ENCODE peak calls at places on chromosomes 4 and X, in six cellular contexts. L is neural progenitor cell; M is body of pancreas; Z is naive thymus-derived CD4-positive, alpha-beta T cell; V is Peyer's patch; E is A549. O is an unnamed sample. For H3K4me1, the result is how much of the 10 kb centered on the place peaks cover.

GRCh38 chr4:52244773-52245360 is 193.8 kb downstream of the SPATA18 start:
- DNase-seq in L (no peak), M (no peak), Z (no peak), V (no peak), E (no peak), O (no peak)

GRCh38 chrX:117771384-117771783 is 345.2 kb downstream of the KLHL13 start:
- DNase-seq in L (no peak), M (no peak), Z (no peak), V (no peak), E (no peak), O (no peak)

GRCh38 chrX:154775611-154776349 is 13.1 kb downstream of the DKC1 start:
- DNase-seq in L (no peak), M (no peak), Z (no peak), V (no peak), E (no peak), O (no peak)

GRCh38 chr4:87416965-87417364 is 5.4 kb upstream of the NUDT9 start:
- DNase-seq in L (no peak), M (no peak), Z (no peak), V (no peak), E (no peak), O (no peak)

GRCh38 chr4:48109413-48110263 is 24.4 kb downstream of the TXK start:
- DNase-seq in L (peak), M (no peak), Z (peak), V (no peak), E (peak), O (no peak)

GRCh38 chrX:103616676-103617186 is 9.0 kb downstream of the TCEAL3 start:
- DNase-seq in L (no peak), M (no peak), Z (no peak), V (no peak), E (no peak), O (no peak)

GRCh38 chrX:617401-617800 is 13.2 kb upstream of the SHOX start:
- DNase-seq in L (no peak), M (no peak), Z (no peak), V (no peak), E (no peak), O (no peak)

GRCh38 chr4:170114636-170115035 is 24.9 kb upstream of the AADAT start:
- DNase-seq in L (no peak), M (no peak), Z (no peak), V (no peak), E (no peak), O (no peak)

GRCh38 chrX:135327299-135327698 is 18.0 kb downstream of the ETDC start:
- DNase-seq in L (no peak), M (no peak), Z (no peak), V (no peak), E (peak), O (no peak)

GRCh38 chr4:155597933-155598451 is 68.7 kb upstream of the GUCY1A1 start:
- DNase-seq in L (no peak), M (no peak), Z (no peak), V (no peak), E (no peak), O (no peak)
- H3K4me1 ChIP-seq in L (under half), M (under half), Z (under half), V (under half), E (under half), O (under half)

GRCh38 chr4:23788027-23788426 is 101.8 kb downstream of the PPARGC1A start:
- DNase-seq in L (no peak), M (no peak), Z (no peak), V (no peak), E (no peak), O (no peak)
- H3K27ac ChIP-seq in L (no peak), M (peak), Z (no peak), V (peak), E (no peak), O (no peak)

GRCh38 chr4:158033416-158033863 is 139.4 kb downstream of the GASK1B start:
- DNase-seq in L (no peak), M (peak), Z (no peak), V (no peak), E (peak), O (no peak)
- H3K4me1 ChIP-seq in L (under half), M (under half), Z (under half), V (under half), E (under half), O (under half)

DNA sequence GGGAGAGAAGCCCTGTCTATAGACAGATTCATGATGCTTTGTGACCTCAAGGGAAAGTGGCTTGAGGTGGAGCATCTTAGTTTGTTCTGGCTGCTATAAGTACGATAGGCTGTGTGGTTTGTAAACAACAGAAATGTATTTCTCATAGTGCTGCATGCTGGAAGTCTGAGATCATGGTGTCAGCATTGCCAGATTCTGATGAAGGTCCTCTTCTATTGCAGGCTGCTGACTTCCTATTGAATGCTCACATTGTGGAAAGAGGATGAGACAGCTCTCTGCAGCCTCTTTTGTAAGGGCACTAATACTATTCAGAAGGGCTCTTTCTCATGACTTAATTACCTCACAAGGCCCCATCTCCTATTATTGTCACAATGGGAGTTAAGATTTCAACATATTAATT is 1674.0 kb upstream of the PCDH7 start:
- DNase-seq in L (peak), M (no peak), Z (no peak), V (no peak), E (no peak), O (no peak)
- H3K27ac ChIP-seq in L (no peak), M (no peak), Z (no peak), V (no peak), E (no peak), O (no peak)

O was measured in effector memory CD4-positive, alpha-beta T cell.